ENCODE peak calls at places on chromosomes 3 and 15, in five cellular contexts. R is myocyte; U is non-pigmented ciliary epithelial cell; H is GDM1; O is stimulated activated CD8-positive, alpha-beta memory T cell treated with anti-CD3 and anti-CD28 coated beads, Interleukin-7, amount 100 ng/mL, for 48 hours. M is an unnamed sample.

GRCh38 chr3:105228696-105229095 is 138.0 kb upstream of the ALCAM start:
- DNase-seq in R (no peak), U (no peak), H (no peak), O (no peak), M (no peak)

GRCh38 chr3:62785384-62785783 is 89.8 kb downstream of the CADPS start:
- DNase-seq in R (no peak), U (no peak), H (no peak), O (no peak), M (no peak)

GRCh38 chr3:181464033-181464694 is 247.6 kb upstream of the SOX2 start:
- DNase-seq in R (no peak), U (no peak), H (no peak), O (no peak), M (no peak)

GRCh38 chr3:136535906-136536305 is 216.3 kb downstream of the STAG1 start:
- DNase-seq in R (no peak), U (no peak), H (no peak), O (no peak), M (no peak)

GRCh38 chr3:71629289-71630252 is 46.0 kb upstream of the FOXP1 start:
- DNase-seq in R (no peak), U (no peak), H (no peak), O (no peak), M (no peak)

GRCh38 chr3:59818033-59818936 is 768.5 kb upstream of the CFAP20DC start:
- DNase-seq in R (peak; percentile 95), U (peak; percentile 91), H (no peak), O (no peak), M (peak; percentile 35)

GRCh38 chr3:59555593-59556315 is 505.9 kb upstream of the CFAP20DC start:
- DNase-seq in R (no peak), U (no peak), H (no peak), O (no peak), M (no peak)

GRCh38 chr15:69328739-69329138 is 30.0 kb downstream of the PAQR5 start:
- DNase-seq in R (peak; percentile 32), U (no peak), H (no peak), O (no peak), M (no peak)

GRCh38 chr3:187136936-187137335 is 2.4 kb downstream of the RPL39L start:
- DNase-seq in R (no peak), U (peak; percentile 26), H (no peak), O (no peak), M (no peak)

GRCh38 chr3:114597012-114597411 is 303.2 kb downstream of the TIGIT start:
- DNase-seq in R (no peak), U (no peak), H (no peak), O (no peak), M (no peak)

GRCh38 chr3:69143605-69144004 is 21.2 kb upstream of the LMOD3 start:
- DNase-seq in R (peak; percentile 41), U (no peak), H (no peak), O (no peak), M (peak; percentile 48)

GRCh38 chr3:53776494-53777101 is 69.6 kb downstream of the CHDH start:
- DNase-seq in R (no peak), U (no peak), H (no peak), O (no peak), M (no peak)

GRCh38 chr3:23457697-23458096 is 254.6 kb downstream of the UBE2E2 start:
- DNase-seq in R (no peak), U (no peak), H (no peak), O (no peak), M (no peak)

GRCh38 chr3:66376568-66376967 is 124.3 kb downstream of the LRIG1 start:
- DNase-seq in R (peak; percentile 66), U (peak; percentile 78), H (no peak), O (no peak), M (peak; percentile 6)

GRCh38 chr3:192449036-192449435 is 278.3 kb downstream of the FGF12 start:
- DNase-seq in R (no peak), U (no peak), H (no peak), O (no peak), M (no peak)

M was measured in SJCRH30.